ENCODE peak calls at places on chromosomes 11 and 22, in nine cellular contexts. One of them, this sample, is unnamed.

GRCh38 chr22:37716708-37717107 is 19.9 kb downstream of the TRIOBP start:
- DNase-seq in GM23248: peak; percentile 91
- DNase-seq in non-pigmented ciliary epithelial cell: no peak
- DNase-seq in tibial nerve: no peak
- DNase-seq in AG09309: no peak
- DNase-seq in posterior vena cava: no peak
- DNase-seq in aorta: no peak
- DNase-seq in left kidney: no peak
- DNase-seq in HS-27A: no peak
- DNase-seq in this sample: no peak

GRCh38 chr11:101129203-101129943 is at the start of gene PGR:
- DNase-seq in GM23248: peak; percentile 8
- DNase-seq in non-pigmented ciliary epithelial cell: no peak
- DNase-seq in tibial nerve: peak; percentile 37
- DNase-seq in AG09309: no peak
- DNase-seq in posterior vena cava: peak; percentile 76
- DNase-seq in aorta: peak; percentile 75
- DNase-seq in left kidney: peak; percentile 51
- DNase-seq in HS-27A: no peak
- DNase-seq in this sample: no peak

GRCh38 chr22:24181996-24182560 is 791 bp downstream of the SUSD2 start:
- DNase-seq in GM23248: no peak
- DNase-seq in non-pigmented ciliary epithelial cell: no peak
- DNase-seq in tibial nerve: no peak
- DNase-seq in AG09309: no peak
- DNase-seq in posterior vena cava: no peak
- DNase-seq in aorta: peak; percentile 46
- DNase-seq in left kidney: no peak
- DNase-seq in HS-27A: no peak
- DNase-seq in this sample: no peak

GRCh38 chr22:22728382-22728781 is 84.0 kb downstream of the GGTLC2 start:
- DNase-seq in GM23248: no peak
- DNase-seq in non-pigmented ciliary epithelial cell: no peak
- DNase-seq in tibial nerve: no peak
- DNase-seq in AG09309: no peak
- DNase-seq in posterior vena cava: no peak
- DNase-seq in aorta: no peak
- DNase-seq in left kidney: no peak
- DNase-seq in HS-27A: no peak
- DNase-seq in this sample: no peak

GRCh38 chr11:2732261-2732939 is 32.6 kb upstream of the KCNQ1OT1 start:
- DNase-seq in GM23248: no peak
- DNase-seq in non-pigmented ciliary epithelial cell: no peak
- DNase-seq in tibial nerve: no peak
- DNase-seq in AG09309: no peak
- DNase-seq in posterior vena cava: no peak
- DNase-seq in aorta: no peak
- DNase-seq in left kidney: no peak
- DNase-seq in HS-27A: no peak
- DNase-seq in this sample: no peak

GRCh38 chr22:25013634-25014033 is 61.1 kb downstream of the KIAA1671 start:
- DNase-seq in GM23248: no peak
- DNase-seq in non-pigmented ciliary epithelial cell: no peak
- DNase-seq in tibial nerve: no peak
- DNase-seq in AG09309: no peak
- DNase-seq in posterior vena cava: no peak
- DNase-seq in aorta: no peak
- DNase-seq in left kidney: peak; percentile 53
- DNase-seq in HS-27A: no peak
- DNase-seq in this sample: no peak

GRCh38 chr22:46586123-46586519 is 34.1 kb upstream of the GRAMD4 start:
- DNase-seq in GM23248: no peak
- DNase-seq in non-pigmented ciliary epithelial cell: no peak
- DNase-seq in tibial nerve: no peak
- DNase-seq in AG09309: no peak
- DNase-seq in posterior vena cava: no peak
- DNase-seq in aorta: peak; percentile 29
- DNase-seq in left kidney: peak; percentile 61
- DNase-seq in HS-27A: no peak
- DNase-seq in this sample: no peak

GRCh38 chr11:82682003-82682751 is 51.5 kb downstream of the FAM181B start:
- DNase-seq in GM23248: peak; percentile 69
- DNase-seq in non-pigmented ciliary epithelial cell: peak; percentile 41
- DNase-seq in tibial nerve: peak; percentile 21
- DNase-seq in AG09309: peak; percentile 57
- DNase-seq in posterior vena cava: no peak
- DNase-seq in aorta: no peak
- DNase-seq in left kidney: peak; percentile 71
- DNase-seq in HS-27A: peak; percentile 35
- DNase-seq in this sample: peak; percentile 21

GRCh38 chr11:9802291-9802861 is 138.5 kb downstream of the SWAP70 start:
- DNase-seq in GM23248: peak; percentile 90
- DNase-seq in non-pigmented ciliary epithelial cell: no peak
- DNase-seq in tibial nerve: peak; percentile 27
- DNase-seq in AG09309: peak; percentile 91
- DNase-seq in posterior vena cava: no peak
- DNase-seq in aorta: no peak
- DNase-seq in left kidney: no peak
- DNase-seq in HS-27A: peak; percentile 69
- DNase-seq in this sample: no peak

GRCh38 chr11:112016765-112017356 is 8.3 kb upstream of the DLAT start:
- DNase-seq in GM23248: peak; percentile 74
- DNase-seq in non-pigmented ciliary epithelial cell: no peak
- DNase-seq in tibial nerve: no peak
- DNase-seq in AG09309: peak; percentile 46
- DNase-seq in posterior vena cava: no peak
- DNase-seq in aorta: no peak
- DNase-seq in left kidney: no peak
- DNase-seq in HS-27A: no peak
- DNase-seq in this sample: no peak

GRCh38 chr11:120710354-120711187 is 199.0 kb downstream of the GRIK4 start:
- DNase-seq in GM23248: peak; percentile 95
- DNase-seq in non-pigmented ciliary epithelial cell: peak; percentile 34
- DNase-seq in tibial nerve: peak; percentile 83
- DNase-seq in AG09309: peak; percentile 55
- DNase-seq in posterior vena cava: peak; percentile 88
- DNase-seq in aorta: no peak
- DNase-seq in left kidney: peak; percentile 93
- DNase-seq in HS-27A: peak; percentile 3
- DNase-seq in this sample: peak; percentile 89

GRCh38 chr11:132106336-132106982 is 736.0 kb downstream of the NTM start:
- DNase-seq in GM23248: no peak
- DNase-seq in non-pigmented ciliary epithelial cell: no peak
- DNase-seq in tibial nerve: no peak
- DNase-seq in AG09309: no peak
- DNase-seq in posterior vena cava: no peak
- DNase-seq in aorta: no peak
- DNase-seq in left kidney: no peak
- DNase-seq in HS-27A: no peak
- DNase-seq in this sample: no peak

GRCh38 chr22:50269573-50270301 is 443 bp downstream of the MAPK11 start:
- DNase-seq in GM23248: peak; percentile 73
- DNase-seq in non-pigmented ciliary epithelial cell: no peak
- DNase-seq in tibial nerve: no peak
- DNase-seq in AG09309: no peak
- DNase-seq in posterior vena cava: no peak
- DNase-seq in aorta: no peak
- DNase-seq in left kidney: peak; percentile 80
- DNase-seq in HS-27A: no peak
- DNase-seq in this sample: no peak

GRCh38 chr22:30204742-30205111 is 41.8 kb downstream of the LIF start:
- DNase-seq in GM23248: peak; percentile 93
- DNase-seq in non-pigmented ciliary epithelial cell: no peak
- DNase-seq in tibial nerve: no peak
- DNase-seq in AG09309: peak; percentile 85
- DNase-seq in posterior vena cava: no peak
- DNase-seq in aorta: no peak
- DNase-seq in left kidney: no peak
- DNase-seq in HS-27A: no peak
- DNase-seq in this sample: no peak

GRCh38 chr11:66546368-66546965 is at the start of gene ACTN3:
- DNase-seq in GM23248: peak; percentile 36
- DNase-seq in non-pigmented ciliary epithelial cell: no peak
- DNase-seq in tibial nerve: peak; percentile 41
- DNase-seq in AG09309: no peak
- DNase-seq in posterior vena cava: no peak
- DNase-seq in aorta: peak; percentile 74
- DNase-seq in left kidney: peak; percentile 45
- DNase-seq in HS-27A: no peak
- DNase-seq in this sample: no peak

GRCh38 chr11:64656797-64657196 is 65.8 kb downstream of the SLC22A12 start:
- DNase-seq in GM23248: no peak
- DNase-seq in non-pigmented ciliary epithelial cell: no peak
- DNase-seq in tibial nerve: no peak
- DNase-seq in AG09309: no peak
- DNase-seq in posterior vena cava: no peak
- DNase-seq in aorta: peak; percentile 44
- DNase-seq in left kidney: peak; percentile 51
- DNase-seq in HS-27A: no peak
- DNase-seq in this sample: no peak

GRCh38 chr11:100687032-100687629 is at the start of gene ARHGAP42:
- DNase-seq in GM23248: peak; percentile 71
- DNase-seq in non-pigmented ciliary epithelial cell: no peak
- DNase-seq in tibial nerve: peak; percentile 36
- DNase-seq in AG09309: no peak
- DNase-seq in posterior vena cava: peak; percentile 90
- DNase-seq in aorta: peak; percentile 71
- DNase-seq in left kidney: peak; percentile 88
- DNase-seq in HS-27A: no peak
- DNase-seq in this sample: peak; percentile 12

GRCh38 chr22:43996170-43996980 is 27.7 kb upstream of the PARVB start:
- DNase-seq in GM23248: no peak
- DNase-seq in non-pigmented ciliary epithelial cell: no peak
- DNase-seq in tibial nerve: peak; percentile 40
- DNase-seq in AG09309: no peak
- DNase-seq in posterior vena cava: peak; percentile 91
- DNase-seq in aorta: peak; percentile 81
- DNase-seq in left kidney: peak; percentile 83
- DNase-seq in HS-27A: no peak
- DNase-seq in this sample: no peak

GRCh38 chr22:38505595-38506117 is 455 bp downstream of the DDX17 start:
- DNase-seq in GM23248: peak; percentile 88
- DNase-seq in non-pigmented ciliary epithelial cell: no peak
- DNase-seq in tibial nerve: peak; percentile 65
- DNase-seq in AG09309: no peak
- DNase-seq in posterior vena cava: peak; percentile 93
- DNase-seq in aorta: peak; percentile 85
- DNase-seq in left kidney: peak; percentile 79
- DNase-seq in HS-27A: peak; percentile 22
- DNase-seq in this sample: no peak

GRCh38 chr11:122984186-122985011 is 2.8 kb upstream of the BSX start:
- DNase-seq in GM23248: peak; percentile 64
- DNase-seq in non-pigmented ciliary epithelial cell: no peak
- DNase-seq in tibial nerve: no peak
- DNase-seq in AG09309: no peak
- DNase-seq in posterior vena cava: no peak
- DNase-seq in aorta: no peak
- DNase-seq in left kidney: peak; percentile 42
- DNase-seq in HS-27A: no peak
- DNase-seq in this sample: no peak